ENCODE peak calls at places on chromosomes 12 and 14, in nine cellular contexts. I, Z, E, M, J, U, B, L and F are unnamed samples.
A peak's percentile ranks its signal among the peaks of the same experiment; 100 is the strongest.

GRCh38 chr12:104024348-104024747 is 25.6 kb downstream of the GLT8D2 start:
- DNase-seq in E (no peak), U (no peak), Z (no peak), B (no peak), J (no peak), L (no peak), I (no peak), M (no peak), F (no peak)

GRCh38 chr14:99627100-99627499 is 17.8 kb upstream of the HHIPL1 start:
- DNase-seq in E (no peak), Z (no peak), M (no peak), B (no peak), J (no peak), I (no peak), L (no peak), U (no peak), F (no peak)

GRCh38 chr14:58059121-58059520 is 92.9 kb downstream of the ARMH4 start:
- DNase-seq in I (no peak), L (no peak), U (no peak), Z (no peak), B (no peak), E (no peak), J (no peak), M (no peak), F (no peak)

GRCh38 chr12:4383304-4383865 is 3.9 kb upstream of the FGF23 start:
- DNase-seq in I (peak; percentile 72), J (no peak), Z (no peak), U (no peak), B (no peak), M (no peak), L (no peak), E (no peak), F (no peak)

GRCh38 chr14:72961579-72962335 is 35.5 kb downstream of the DCAF4 start:
- DNase-seq in M (no peak), U (no peak), B (no peak), I (no peak), Z (peak; percentile 16), L (no peak), E (peak; percentile 33), J (no peak), F (peak; percentile 90)

GRCh38 chr14:55446833-55447232 is 6.4 kb upstream of the TBPL2 start:
- DNase-seq in Z (peak; percentile 97), U (no peak), B (no peak), E (no peak), J (no peak), M (no peak), L (no peak), I (no peak), F (peak; percentile 65)

GRCh38 chr12:105205322-105206048 is 30.5 kb downstream of the APPL2 start:
- DNase-seq in Z (no peak), I (no peak), E (no peak), B (no peak), M (no peak), J (peak; percentile 75), L (no peak), U (peak; percentile 61), F (no peak)

GRCh38 chr12:124586756-124587155 is 19.3 kb upstream of the NCOR2 start:
- DNase-seq in E (no peak), B (no peak), L (no peak), U (no peak), Z (no peak), J (peak; percentile 60), M (no peak), I (no peak), F (no peak)

GRCh38 chr14:74964787-74965769 is 9.7 kb upstream of the PGF start:
- DNase-seq in Z (peak; percentile 40), B (no peak), U (no peak), L (no peak), E (no peak), I (no peak), J (no peak), M (no peak), F (peak; percentile 61)

GRCh38 chr12:104312202-104312601 is 8.7 kb downstream of the EID3 start:
- DNase-seq in M (no peak), U (no peak), E (no peak), L (no peak), I (no peak), B (no peak), Z (no peak), J (no peak), F (no peak)

GRCh38 chr12:125873031-125873430 is 807.8 kb downstream of the AACS start:
- DNase-seq in J (no peak), I (no peak), B (no peak), E (no peak), U (no peak), M (no peak), Z (no peak), L (no peak), F (no peak)

GRCh38 chr14:85934123-85934885 is 404.4 kb downstream of the FLRT2 start:
- DNase-seq in J (no peak), E (peak; percentile 13), M (no peak), U (peak; percentile 23), B (peak; percentile 14), I (peak; percentile 1), L (peak; percentile 66), Z (no peak), F (peak; percentile 1)

GRCh38 chr12:116317139-116317538 is 39.6 kb upstream of the MED13L start:
- DNase-seq in M (no peak), L (no peak), E (no peak), Z (no peak), I (no peak), B (no peak), U (no peak), J (no peak), F (no peak)

DNA sequence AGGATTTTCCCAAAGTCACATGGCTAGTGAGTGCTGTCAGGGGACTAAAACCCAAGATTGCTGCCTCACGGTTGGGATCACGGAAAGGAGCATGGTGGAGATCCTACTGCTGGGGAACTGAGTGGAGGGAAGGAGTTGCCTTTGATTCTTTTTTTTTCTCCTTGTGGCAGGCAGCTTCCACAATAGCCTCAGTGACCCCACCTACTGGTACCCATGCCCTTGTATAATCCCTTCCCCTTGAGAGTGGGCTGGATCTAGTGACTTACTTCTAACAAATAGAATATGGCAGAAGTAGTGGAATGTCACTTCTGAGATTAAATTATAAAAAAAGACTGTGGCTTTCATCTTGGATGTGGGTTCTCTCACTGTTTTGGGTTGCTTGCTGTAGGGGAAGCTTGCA is 135.7 kb downstream of the DICER1 start:
- DNase-seq in E (no peak), Z (no peak), M (no peak), U (no peak), I (no peak), J (no peak), L (no peak), B (no peak), F (no peak)
- TF ChIP-seq CTCF in E (no peak), Z (no peak), M (no peak), U (no peak), I (no peak), J (no peak), L (no peak), B (no peak), F (no peak)

GRCh38 chr14:102140750-102141145 is 1.1 kb downstream of the WDR20 start:
- DNase-seq in I (peak; percentile 43), Z (no peak), E (no peak), L (no peak), U (no peak), M (no peak), B (no peak), J (no peak), F (no peak)
- H3K27ac ChIP-seq in I (peak overlapping the region; percentile 85), Z (peak overlapping the region; percentile 82), E (peak overlapping the region; percentile 94), L (peak overlapping the region; percentile 86), U (peak overlapping the region; percentile 89), M (peak overlapping the region; percentile 86), B (peak overlapping the region; percentile 75), J (peak overlapping the region; percentile 76), F (peak overlapping the region; percentile 84)

GRCh38 chr14:37924622-37925021 is 283.1 kb upstream of the SSTR1 start:
- DNase-seq in M (no peak), J (no peak), B (no peak), L (no peak), Z (no peak), I (no peak), U (no peak), E (no peak), F (no peak)
- TF ChIP-seq CTCF in M (no peak), J (no peak), B (no peak), L (no peak), Z (no peak), I (no peak), U (no peak), E (no peak), F (no peak)

DNA sequence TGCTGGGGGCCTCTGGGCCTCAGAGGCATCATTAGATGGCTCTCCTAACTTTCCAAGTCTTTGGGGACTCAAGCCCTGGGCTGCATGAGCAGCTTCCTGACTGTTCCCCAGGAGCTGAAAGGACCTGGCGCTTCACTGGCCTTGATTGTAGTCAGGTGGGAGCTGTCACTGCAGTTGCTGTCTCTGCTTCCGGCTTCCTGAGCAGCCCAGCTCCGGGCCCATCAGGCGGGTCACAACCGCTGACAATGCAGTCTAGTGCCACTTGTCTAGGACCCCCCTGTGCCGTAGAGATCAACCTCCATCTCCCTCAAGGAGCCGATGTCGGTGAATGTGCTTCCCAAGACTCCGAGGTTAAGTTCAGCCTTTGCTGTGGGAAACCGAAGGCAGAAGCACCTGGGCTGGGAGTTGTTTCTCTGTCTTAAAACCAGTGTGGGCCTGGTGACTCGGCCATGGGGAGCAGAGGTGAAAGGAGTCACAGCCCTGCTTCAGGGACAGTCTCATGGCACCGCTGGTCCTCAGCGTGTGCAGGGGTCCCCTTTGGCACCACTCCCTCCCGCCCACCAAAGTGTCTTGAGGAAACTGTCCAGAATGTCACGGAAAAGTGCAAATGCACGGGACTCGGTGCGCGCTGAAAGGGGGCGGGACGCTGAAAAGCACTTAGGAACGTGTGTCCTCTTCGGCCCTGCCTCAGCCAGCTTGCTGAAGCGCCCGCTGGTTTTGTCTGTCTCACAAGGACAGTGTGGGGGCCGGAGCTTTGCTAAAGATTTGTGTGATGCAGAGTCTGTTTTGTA is 44.8 kb downstream of the PRIMA1 start:
- DNase-seq in Z (no peak), I (no peak), U (no peak), E (no peak), M (no peak), J (no peak), L (no peak), B (no peak), F (no peak)
- H3K27ac ChIP-seq in Z (no peak overlapping the region), I (no peak overlapping the region), U (peak overlapping the region; percentile 38), E (no peak overlapping the region), M (no peak overlapping the region), J (no peak overlapping the region), L (no peak overlapping the region), B (peak overlapping the region; percentile 44), F (no peak overlapping the region)

GRCh38 chr14:105494606-105494929 is 3.5 kb downstream of the TEDC1 start:
- DNase-seq in Z (no peak), I (no peak), B (no peak), E (no peak), L (no peak), U (no peak), M (no peak), J (no peak), F (no peak)
- TF ChIP-seq CTCF in Z (no peak), I (no peak), B (no peak), E (no peak), L (no peak), U (no peak), M (no peak), J (no peak), F (no peak)